ENCODE peak calls at places on chromosomes 3 and 15, in nine cellular contexts. N is ovary, V is cardiac muscle cell, X is body of pancreas, H is pancreas, B is psoas muscle, O is kidney, A is testis, U is heart right ventricle. K is an unnamed sample. For H3K4me1, the result is how much of the 10 kb centered on the place peaks cover.

GRCh38 chr3:9247361-9248231 is 1.9 kb downstream of the SRGAP3 start:
- DNase-seq in B (no peak), A (no peak), H (no peak), V (no peak), N (no peak), X (no peak), U (no peak), O (peak), K (no peak)

GRCh38 chr3:79488407-79488806 is 279.4 kb downstream of the ROBO1 start:
- DNase-seq in N (no peak), U (no peak), H (no peak), A (no peak), B (no peak), X (no peak), V (no peak), O (no peak), K (no peak)

GRCh38 chr3:65142476-65142875 is 454.7 kb upstream of the ADAMTS9 start:
- DNase-seq in B (no peak), V (no peak), X (no peak), N (no peak), H (no peak), A (no peak), O (no peak), U (no peak), K (no peak)

GRCh38 chr3:4850211-4850927 is 128.9 kb upstream of the BHLHE40 start:
- DNase-seq in O (no peak), X (no peak), B (no peak), V (no peak), A (no peak), N (no peak), H (no peak), U (no peak), K (no peak)

GRCh38 chr3:11282250-11283125 is 10.3 kb downstream of the ATG7 start:
- DNase-seq in N (peak), B (peak), O (peak), X (peak), U (peak), H (no peak), A (peak), V (no peak), K (no peak)

GRCh38 chr3:45120615-45121158 is 25.5 kb downstream of the CDCP1 start:
- DNase-seq in A (no peak), X (no peak), H (no peak), B (no peak), U (no peak), N (no peak), V (no peak), O (no peak), K (no peak)

GRCh38 chr15:73240864-73241499 is 127.8 kb downstream of the HCN4 start:
- DNase-seq in H (no peak), O (no peak), A (peak), X (peak), N (peak), B (peak), U (no peak), V (peak), K (peak)

GRCh38 chr15:87031545-87032230 is 952.0 kb downstream of the AGBL1 start:
- DNase-seq in V (no peak), N (no peak), A (no peak), U (no peak), B (no peak), H (no peak), X (no peak), O (no peak), K (no peak)

GRCh38 chr15:71290002-71290401 is 174.7 kb downstream of the THSD4 start:
- DNase-seq in N (no peak), A (no peak), H (no peak), X (no peak), B (no peak), O (no peak), V (no peak), U (no peak), K (no peak)

GRCh38 chr15:42031211-42031915 is 10.5 kb upstream of the PLA2G4E start:
- DNase-seq in X (no peak), U (no peak), O (no peak), B (no peak), H (no peak), N (no peak), V (no peak), A (no peak), K (no peak)

GRCh38 chr3:56593455-56594158 is 36.6 kb downstream of the CCDC66 start:
- DNase-seq in H (no peak), N (no peak), B (no peak), U (no peak), O (no peak), X (no peak), V (no peak), A (no peak), K (peak)

GRCh38 chr3:53173107-53173506 is 12.1 kb downstream of the PRKCD start:
- DNase-seq in O (no peak), B (no peak), N (no peak), V (no peak), H (no peak), X (no peak), A (no peak), U (no peak), K (no peak)
- H3K4me1 ChIP-seq in O (under half), B (under half), N (under half), V (under half), H (under half), X (under half), A (under half), U (under half), K (half or more)

GRCh38 chr15:63890617-63891016 is 56.9 kb upstream of the HERC1 start:
- DNase-seq in H (no peak), V (no peak), N (no peak), O (peak), X (no peak), U (no peak), B (no peak), A (no peak), K (no peak)
- H3K4me1 ChIP-seq in H (under half), V (under half), N (under half), O (under half), X (under half), U (under half), B (under half), A (under half), K (under half)

GRCh38 chr3:73213906-73214305 is 152.4 kb downstream of the EBLN2 start:
- DNase-seq in U (no peak), B (no peak), O (no peak), N (no peak), A (no peak), V (no peak), X (no peak), H (no peak), K (no peak)
- H3K4me1 ChIP-seq in U (under half), B (under half), O (under half), N (under half), A (under half), V (under half), X (under half), H (under half), K (under half)

DNA sequence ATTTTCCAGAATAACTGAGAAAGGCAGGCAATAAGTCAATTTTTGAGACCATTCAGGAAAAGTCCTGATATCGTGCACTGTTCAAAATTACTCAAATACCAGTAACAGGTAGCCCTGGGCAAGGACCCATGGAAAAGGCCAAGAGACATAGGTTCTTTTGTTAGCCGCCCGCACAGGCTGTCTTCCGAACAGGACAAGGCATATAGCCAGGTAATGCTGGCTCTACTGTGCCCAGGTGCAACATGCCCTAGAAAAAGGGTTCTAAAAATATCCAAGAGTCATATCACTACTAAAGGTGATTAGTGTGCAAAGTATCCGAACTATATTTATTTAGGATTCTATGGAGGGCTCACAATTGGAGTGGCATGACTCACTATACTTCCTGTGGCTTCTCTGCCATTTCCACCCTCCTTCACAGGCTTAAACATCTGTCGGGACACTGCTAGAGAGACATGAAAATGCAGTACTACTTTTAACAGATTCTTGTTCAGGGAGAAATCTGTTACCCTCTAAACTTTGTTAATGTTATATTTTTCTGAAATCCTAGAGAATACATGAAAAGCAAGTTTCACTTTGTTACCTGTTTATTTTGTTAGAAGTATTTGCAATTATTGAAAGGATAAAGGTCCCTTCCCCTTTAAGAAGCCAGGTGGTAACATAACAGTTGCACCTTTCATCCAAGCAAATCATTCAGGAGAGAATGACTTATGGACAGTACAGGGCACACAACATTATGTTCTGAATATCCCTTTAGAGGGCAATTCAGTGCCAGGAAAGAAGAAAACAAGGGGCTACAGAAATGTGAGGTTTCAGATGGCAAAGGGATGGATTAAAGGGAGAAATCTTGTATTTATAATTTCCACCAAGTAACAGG is 293.3 kb upstream of the THBS1 start:
- DNase-seq in X (peak), N (no peak), A (no peak), O (no peak), H (no peak), V (no peak), U (no peak), B (no peak), K (no peak)
- H3K4me1 ChIP-seq in X (under half), N (under half), A (under half), O (under half), H (under half), V (under half), U (under half), B (under half), K (under half)

DNA sequence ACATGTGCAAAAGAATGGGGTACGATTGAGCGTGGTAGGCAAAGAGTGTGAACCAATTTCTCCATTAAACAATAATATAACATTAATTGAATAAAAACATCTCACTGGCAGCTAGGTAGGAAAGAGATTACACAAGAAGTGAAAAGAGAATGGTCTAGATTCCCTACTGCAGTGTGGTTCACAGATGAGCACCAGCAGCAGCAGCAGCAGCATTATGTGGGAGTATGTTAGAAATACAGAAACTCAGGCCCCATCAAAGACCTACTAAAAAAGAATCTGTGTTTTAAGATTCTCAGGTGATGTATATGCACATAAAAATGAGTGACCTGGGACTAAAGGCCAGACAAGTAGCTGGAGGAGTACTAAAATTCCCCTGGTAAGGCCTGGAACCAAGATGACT is 118.2 kb downstream of the ADAM10 start:
- DNase-seq in O (no peak), N (no peak), A (no peak), H (no peak), X (no peak), U (no peak), V (no peak), B (no peak), K (no peak)
- H3K4me1 ChIP-seq in O (under half), N (under half), A (under half), H (under half), X (under half), U (under half), V (under half), B (under half), K (under half)

GRCh38 chr15:100560323-100560722 is 31.6 kb upstream of the CERS3 start:
- DNase-seq in V (no peak), O (no peak), H (no peak), B (no peak), U (no peak), A (no peak), N (no peak), X (no peak), K (no peak)

GRCh38 chr15:100553468-100553867 is 24.7 kb upstream of the CERS3 start:
- DNase-seq in N (no peak), X (no peak), A (no peak), V (no peak), U (no peak), O (no peak), H (peak), B (no peak), K (no peak)

GRCh38 chr15:100559330-100559729 is 30.6 kb upstream of the CERS3 start:
- DNase-seq in X (no peak), A (no peak), H (no peak), V (no peak), B (peak), O (no peak), N (no peak), U (no peak), K (no peak)

GRCh38 chr15:100558771-100559254 is 30.1 kb upstream of the CERS3 start:
- DNase-seq in U (no peak), V (no peak), X (no peak), A (no peak), O (peak), N (no peak), H (peak), B (peak), K (no peak)
- H3K4me1 ChIP-seq in U (under half), V (under half), X (under half), A (under half), O (under half), N (under half), H (under half), B (under half), K (under half)

DNA sequence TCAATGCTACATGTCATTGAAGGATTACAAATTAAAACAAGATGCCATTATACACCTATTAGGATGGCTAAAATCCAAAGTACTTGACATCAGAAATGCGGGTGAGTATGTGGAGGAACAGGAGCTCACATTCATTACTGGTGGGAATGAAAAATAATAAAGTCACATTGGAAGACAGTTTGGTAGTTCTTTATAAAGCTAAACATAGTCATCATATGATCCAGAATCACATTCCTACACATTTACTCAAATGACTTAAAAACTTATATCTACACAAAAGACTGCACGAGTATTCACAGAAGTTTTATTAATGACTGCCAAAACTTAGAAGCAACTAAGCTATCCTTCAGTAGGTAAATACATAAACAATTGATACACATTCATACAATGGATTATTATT is 147.2 kb downstream of the ISL2 start:
- DNase-seq in A (no peak), U (no peak), V (no peak), N (no peak), H (no peak), X (no peak), B (no peak), O (no peak), K (no peak)
- H3K4me1 ChIP-seq in A (under half), U (under half), V (under half), N (under half), H (under half), X (under half), B (under half), O (under half), K (under half)

DNA sequence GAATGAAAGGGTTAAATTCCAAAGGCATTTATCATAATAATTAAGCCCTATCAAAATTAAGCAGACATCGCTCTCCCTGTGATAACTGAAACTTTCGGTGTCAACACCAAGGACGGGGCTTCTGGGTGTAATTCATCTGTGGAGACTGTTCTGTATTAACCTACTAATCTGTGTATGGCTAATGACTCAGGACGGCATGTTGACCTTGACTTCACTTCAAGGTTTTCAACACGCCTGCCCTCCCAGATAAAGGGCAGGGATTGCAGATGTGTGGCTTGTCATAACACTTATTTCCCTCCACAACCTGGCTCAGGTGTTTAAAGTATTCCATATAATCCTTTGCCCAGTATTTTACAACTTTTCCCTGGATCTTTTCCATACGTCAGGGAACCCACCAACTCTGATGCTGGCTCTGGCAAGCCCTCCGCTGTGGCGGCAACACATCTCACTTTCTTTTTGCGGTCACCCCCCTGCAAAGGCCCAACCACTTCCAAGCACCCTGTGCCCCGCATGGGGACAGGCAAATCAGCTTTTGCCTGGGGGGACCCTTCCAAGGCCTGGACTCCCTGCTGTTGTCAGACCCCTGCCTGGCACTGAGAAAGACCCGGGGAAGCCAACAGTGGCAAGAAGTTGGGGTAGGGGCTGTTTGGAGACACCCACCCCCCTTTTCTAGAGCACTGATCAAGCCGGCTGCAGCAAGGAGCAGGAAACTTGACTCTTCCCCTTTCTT is 93.2 kb upstream of the MEF2A start:
- DNase-seq in U (no peak), X (peak), O (no peak), H (no peak), V (peak), N (no peak), B (no peak), A (no peak), K (no peak)
- H3K4me1 ChIP-seq in U (under half), X (under half), O (under half), H (under half), V (under half), N (under half), B (under half), A (under half), K (under half)

DNA sequence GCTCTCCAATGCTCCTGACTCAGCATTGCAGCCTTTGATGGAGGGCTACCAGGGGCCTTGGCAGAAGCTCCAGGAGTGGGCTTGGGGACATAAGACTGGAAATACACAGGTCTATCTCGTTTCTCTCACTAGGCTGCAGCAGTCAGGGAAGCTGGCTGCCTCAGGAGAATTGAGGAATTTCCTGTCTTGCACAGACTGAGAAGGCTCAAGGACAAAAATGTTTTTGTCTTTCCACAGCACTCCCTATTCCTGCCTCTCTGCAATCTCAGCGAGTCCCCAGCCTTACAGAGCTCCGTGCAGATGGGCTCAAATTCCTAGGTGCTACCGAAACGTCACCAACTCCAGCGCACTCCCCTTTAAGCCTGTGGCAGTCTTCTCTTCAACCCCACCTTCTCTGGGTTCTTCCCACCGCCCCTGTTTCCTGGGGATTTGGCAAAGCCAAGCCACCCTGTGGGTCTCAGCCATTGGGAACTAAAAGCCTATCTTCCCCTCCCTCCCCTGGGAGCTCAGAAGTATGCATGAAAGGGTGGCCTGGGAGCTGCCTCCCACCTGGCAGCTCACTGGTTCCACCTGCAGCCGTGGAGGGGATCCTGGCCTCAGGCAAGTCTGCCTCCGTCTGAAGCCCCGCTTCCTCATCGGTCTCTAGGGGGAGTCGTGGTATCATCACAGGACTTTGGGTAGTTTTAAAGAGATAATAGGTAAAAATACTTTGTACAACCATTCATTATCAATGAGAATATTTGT is 322.6 kb upstream of the FRG2C start:
- DNase-seq in V (no peak), B (no peak), O (no peak), U (no peak), X (no peak), H (no peak), A (peak), N (no peak), K (no peak)
- H3K4me1 ChIP-seq in V (under half), B (under half), O (under half), U (under half), X (under half), H (under half), A (under half), N (under half), K (under half)